ENCODE peak calls at places on chromosome 12, in nine cellular contexts. S is cardiac muscle cell, W is psoas muscle, E is neural progenitor cell, A is upper lobe of right lung, O is A549, Y is spleen, J is bronchial epithelial cell, M is astrocyte of the spinal cord. H is an unnamed sample.

GRCh38 chr12:49288412-49288853 is 6.5 kb upstream of the PRPH start:
- DNase-seq in S (peak), W (peak), E (peak), A (peak), O (peak), Y (peak), J (peak), M (peak), H (peak)

GRCh38 chr12:53585726-53586125 is 40.5 kb downstream of the ATF7 start:
- DNase-seq in S (no peak), W (no peak), E (no peak), A (no peak), O (no peak), Y (no peak), J (no peak), M (no peak), H (peak)

GRCh38 chr12:57606399-57606798 is 1.8 kb downstream of the DTX3 start:
- DNase-seq in S (no peak), W (no peak), E (no peak), A (no peak), O (no peak), Y (no peak), J (no peak), M (no peak), H (no peak)

GRCh38 chr12:95989504-95990123 is 6.5 kb downstream of the HAL start:
- DNase-seq in S (no peak), W (no peak), E (no peak), A (no peak), O (no peak), Y (no peak), J (no peak), M (no peak), H (no peak)

GRCh38 chr12:114826233-114826632 is 142.3 kb upstream of the TBX3 start:
- DNase-seq in S (no peak), W (no peak), E (no peak), A (no peak), O (no peak), Y (no peak), J (no peak), M (no peak), H (no peak)

GRCh38 chr12:857611-858010 is 91.9 kb downstream of the RAD52 start:
- DNase-seq in S (peak), W (peak), E (no peak), A (no peak), O (peak), Y (no peak), J (peak), M (peak), H (peak)

GRCh38 chr12:3105690-3106479 is 28.7 kb downstream of the TSPAN9 start:
- DNase-seq in S (no peak), W (no peak), E (no peak), A (no peak), O (no peak), Y (no peak), J (no peak), M (no peak), H (no peak)

GRCh38 chr12:89468648-89469326 is 55.8 kb downstream of the GALNT4 start:
- DNase-seq in S (no peak), W (no peak), E (no peak), A (no peak), O (no peak), Y (no peak), J (no peak), M (no peak), H (no peak)

GRCh38 chr12:57534250-57534649 is 11.6 kb downstream of the MBD6 start:
- DNase-seq in S (no peak), W (no peak), E (no peak), A (no peak), O (no peak), Y (no peak), J (no peak), M (no peak), H (no peak)

GRCh38 chr12:28550757-28551381 is 360.6 kb downstream of the CCDC91 start:
- DNase-seq in S (peak), W (no peak), E (no peak), A (no peak), O (peak), Y (no peak), J (peak), M (peak), H (peak)

GRCh38 chr12:2053675-2054070 is 886 bp downstream of the CACNA1C start:
- DNase-seq in S (peak), W (peak), E (peak), A (no peak), O (no peak), Y (no peak), J (no peak), M (no peak), H (no peak)

GRCh38 chr12:42483534-42483857 is 106.0 kb downstream of the PRICKLE1 start:
- DNase-seq in S (no peak), W (no peak), E (no peak), A (no peak), O (no peak), Y (peak), J (no peak), M (no peak), H (no peak)

GRCh38 chr12:54143233-54143986 is 45.4 kb downstream of the SMUG1 start:
- DNase-seq in S (no peak), W (no peak), E (no peak), A (no peak), O (no peak), Y (no peak), J (no peak), M (no peak), H (no peak)

GRCh38 chr12:10184261-10184843 is 5.5 kb downstream of the TMEM52B start:
- DNase-seq in S (peak), W (no peak), E (no peak), A (no peak), O (no peak), Y (no peak), J (peak), M (peak), H (peak)

GRCh38 chr12:40684986-40685385 is 7.3 kb upstream of the CNTN1 start:
- DNase-seq in S (no peak), W (no peak), E (no peak), A (no peak), O (no peak), Y (no peak), J (no peak), M (no peak), H (no peak)

GRCh38 chr12:6958609-6959375 is 7.6 kb downstream of the PTPN6 start:
- DNase-seq in S (no peak), W (peak), E (no peak), A (peak), O (no peak), Y (peak), J (no peak), M (no peak), H (no peak)

GRCh38 chr12:107131832-107132616 is 38.7 kb upstream of the CRY1 start:
- DNase-seq in S (peak), W (no peak), E (peak), A (no peak), O (peak), Y (no peak), J (peak), M (peak), H (peak)

GRCh38 chr12:6632026-6632978 is 3.5 kb downstream of the LPAR5 start:
- DNase-seq in S (no peak), W (no peak), E (peak), A (no peak), O (no peak), Y (peak), J (no peak), M (no peak), H (no peak)

GRCh38 chr12:19779393-19780056 is 340.2 kb downstream of the AEBP2 start:
- DNase-seq in S (peak), W (no peak), E (peak), A (no peak), O (no peak), Y (peak), J (no peak), M (peak), H (peak)

GRCh38 chr12:62860501-62861156 is 74.3 kb downstream of the PPM1H start:
- DNase-seq in S (peak), W (no peak), E (no peak), A (no peak), O (no peak), Y (no peak), J (no peak), M (peak), H (peak)

GRCh38 chr12:22409071-22409951 is 74.8 kb upstream of the ST8SIA1 start:
- DNase-seq in S (no peak), W (no peak), E (no peak), A (no peak), O (no peak), Y (peak), J (no peak), M (peak), H (no peak)

GRCh38 chr12:80469681-80470080 is 25.6 kb downstream of the PTPRQ start:
- DNase-seq in S (peak), W (no peak), E (no peak), A (no peak), O (no peak), Y (no peak), J (no peak), M (no peak), H (no peak)

GRCh38 chr12:19506497-19506896 is 67.2 kb downstream of the AEBP2 start:
- DNase-seq in S (peak), W (no peak), E (no peak), A (no peak), O (no peak), Y (no peak), J (peak), M (no peak), H (peak)

GRCh38 chr12:72774023-72774422 is 501.9 kb downstream of the TRHDE start:
- DNase-seq in S (no peak), W (no peak), E (no peak), A (no peak), O (no peak), Y (no peak), J (no peak), M (no peak), H (no peak)

GRCh38 chr12:120928864-120929652 is 24.9 kb upstream of the SPPL3 start:
- DNase-seq in S (no peak), W (no peak), E (peak), A (no peak), O (no peak), Y (peak), J (peak), M (no peak), H (no peak)

GRCh38 chr12:5428332-5429221 is 3.3 kb upstream of the NTF3 start:
- DNase-seq in S (peak), W (no peak), E (peak), A (no peak), O (no peak), Y (no peak), J (no peak), M (no peak), H (peak)

GRCh38 chr12:93244514-93245077 is 133.1 kb upstream of the NUDT4 start:
- DNase-seq in S (no peak), W (no peak), E (no peak), A (no peak), O (no peak), Y (no peak), J (no peak), M (no peak), H (no peak)

DNA sequence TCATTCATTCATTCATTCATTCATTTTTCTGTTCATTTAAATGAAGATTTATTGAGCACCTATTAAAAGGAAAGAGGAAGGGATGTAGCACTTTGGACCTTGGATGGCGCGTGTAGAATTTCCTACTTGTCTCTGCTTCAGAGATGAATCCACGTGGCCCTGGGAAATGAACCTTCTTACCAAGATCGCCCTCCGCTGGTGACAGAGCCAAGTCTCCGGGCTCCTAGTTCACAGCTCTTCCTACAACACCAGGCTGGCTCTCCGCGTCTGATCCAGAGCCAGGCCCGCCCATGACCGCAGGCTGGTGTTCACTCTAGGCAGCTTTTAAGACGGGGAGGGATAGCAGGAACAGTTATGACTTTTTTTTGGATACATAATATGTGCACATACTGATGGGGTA is 70.9 kb upstream of the PIWIL1 start:
- DNase-seq in S (no peak), W (no peak), E (peak), A (no peak), O (no peak), Y (no peak), J (no peak), M (no peak), H (no peak)
- TF ChIP-seq CTCF in S (no peak), W (no peak), E (peak), A (no peak), O (no peak), Y (no peak), J (no peak), M (no peak), H (no peak)

DNA sequence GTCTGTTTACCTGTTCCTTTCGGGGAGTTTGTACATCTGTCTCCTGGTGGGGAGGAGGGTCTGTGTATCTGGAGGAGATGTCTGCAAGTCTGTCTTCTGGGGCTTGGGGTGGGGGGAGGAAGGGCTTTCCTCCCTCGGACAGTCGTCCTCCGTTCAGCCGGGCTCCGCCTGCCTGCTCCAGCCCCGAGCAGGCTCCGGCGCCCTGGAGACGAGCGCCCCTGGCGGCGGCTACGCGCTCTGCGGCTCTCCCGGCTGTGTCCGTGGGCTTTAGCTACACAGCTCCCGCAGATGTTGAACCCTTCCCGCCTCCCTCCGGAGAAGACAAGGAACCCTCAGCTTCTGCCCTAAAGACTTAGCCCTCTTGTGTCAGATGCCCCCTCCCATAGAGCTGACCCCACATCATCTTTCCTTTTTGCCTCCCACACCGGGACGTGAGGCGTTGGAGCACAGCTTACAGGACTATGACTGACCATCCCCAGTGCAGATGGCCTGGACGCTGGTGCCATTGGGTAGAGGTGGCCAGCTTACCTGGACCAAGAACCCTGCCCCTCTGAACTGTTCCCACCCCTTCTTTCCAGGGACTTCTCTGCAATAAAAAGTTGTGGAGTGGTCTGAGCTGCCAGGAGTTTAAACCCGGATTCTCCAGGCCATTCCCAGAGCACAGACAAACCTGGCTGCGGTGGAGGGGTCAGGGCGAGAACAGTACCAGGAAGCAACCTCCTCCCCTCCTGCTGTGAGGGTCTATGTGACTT is 4.7 kb downstream of the KRT86 start:
- DNase-seq in S (peak), W (peak), E (peak), A (peak), O (peak), Y (peak), J (peak), M (peak), H (peak)
- H3K4me3 ChIP-seq in S (no peak), W (no peak), E (peak), A (peak), O (peak), Y (no peak), J (peak), M (no peak), H (no peak)

GRCh38 chr12:94588271-94588785 is 62.0 kb downstream of the TMCC3 start:
- DNase-seq in S (no peak), W (no peak), E (peak), A (no peak), O (no peak), Y (no peak), J (no peak), M (no peak), H (no peak)
- TF ChIP-seq CTCF in S (no peak), W (no peak), E (no peak), A (no peak), O (no peak), Y (no peak), J (no peak), M (no peak), H (no peak)

GRCh38 chr12:100793182-100793581 is 1.4 kb upstream of the ANO4 start:
- DNase-seq in S (peak), W (no peak), E (no peak), A (no peak), O (no peak), Y (no peak), J (peak), M (peak), H (peak)

GRCh38 chr12:100797246-100797645 is 2.7 kb downstream of the ANO4 start:
- DNase-seq in S (no peak), W (no peak), E (peak), A (no peak), O (no peak), Y (no peak), J (no peak), M (no peak), H (no peak)

GRCh38 chr12:100795193-100796179 is 910 bp downstream of the ANO4 start:
- DNase-seq in S (no peak), W (no peak), E (no peak), A (no peak), O (no peak), Y (no peak), J (no peak), M (no peak), H (no peak)

GRCh38 chr12:100796616-100797015 is 2.0 kb downstream of the ANO4 start:
- DNase-seq in S (no peak), W (no peak), E (no peak), A (no peak), O (no peak), Y (no peak), J (no peak), M (no peak), H (no peak)

GRCh38 chr12:100794441-100795192 is at the start of gene ANO4:
- DNase-seq in S (peak), W (no peak), E (peak), A (no peak), O (no peak), Y (no peak), J (no peak), M (peak), H (peak)
- H3K4me3 ChIP-seq in S (no peak), W (no peak), E (peak), A (no peak), O (no peak), Y (no peak), J (no peak), M (peak), H (peak)

GRCh38 chr12:27305673-27306504 is 26.7 kb upstream of the BMAL2 start:
- DNase-seq in S (peak), W (no peak), E (peak), A (no peak), O (peak), Y (no peak), J (peak), M (peak), H (peak)
- TF ChIP-seq CTCF in S (peak), W (peak), E (peak), A (peak), O (peak), Y (peak), J (peak), M (peak), H (peak)

GRCh38 chr12:71666259-71666658 is 2.2 kb downstream of the THAP2 start:
- DNase-seq in S (no peak), W (no peak), E (no peak), A (no peak), O (no peak), Y (no peak), J (no peak), M (no peak), H (no peak)
- H3K4me3 ChIP-seq in S (no peak), W (no peak), E (no peak), A (no peak), O (no peak), Y (no peak), J (no peak), M (no peak), H (no peak)

GRCh38 chr12:38502016-38502415 is 185.4 kb downstream of the ALG10B start:
- DNase-seq in S (no peak), W (no peak), E (no peak), A (no peak), O (no peak), Y (no peak), J (peak), M (no peak), H (peak)
- TF ChIP-seq CTCF in S (no peak), W (no peak), E (no peak), A (no peak), O (no peak), Y (no peak), J (no peak), M (no peak), H (no peak)

H was measured in choroid plexus epithelial cell.